ENCODE peak calls at places on chromosome 10, in four cellular contexts. Z, T, X and J are unnamed samples.

GRCh38 chr10:62047960-62048383 is 146.5 kb downstream of the ARID5B start:
- DNase-seq in X (no peak), T (no peak), Z (no peak), J (no peak)

GRCh38 chr10:24344279-24344678 is 135.3 kb downstream of the KIAA1217 start:
- DNase-seq in T (no peak), Z (no peak), X (no peak), J (no peak)

GRCh38 chr10:4941540-4942330 is 21.5 kb upstream of the AKR1C1 start:
- DNase-seq in Z (peak), T (no peak), X (no peak), J (no peak)

GRCh38 chr10:63935705-63936104 is 414.5 kb downstream of the REEP3 start:
- DNase-seq in T (no peak), X (no peak), Z (peak), J (no peak)

GRCh38 chr10:103547391-103547946 is 54.0 kb downstream of the NEURL1 start:
- DNase-seq in T (no peak), Z (peak), X (no peak), J (no peak)

GRCh38 chr10:132746801-132747625 is 38.9 kb downstream of the NKX6-2 start:
- DNase-seq in Z (no peak), T (no peak), X (no peak), J (no peak)

GRCh38 chr10:78654047-78654590 is 414.6 kb upstream of the ZMIZ1 start:
- DNase-seq in X (no peak), T (no peak), Z (no peak), J (no peak)

GRCh38 chr10:68284007-68284406 is 47.9 kb upstream of the HNRNPH3 start:
- DNase-seq in T (no peak), Z (no peak), X (no peak), J (no peak)

GRCh38 chr10:97307866-97308780 is 10.9 kb upstream of the FRAT1 start:
- DNase-seq in Z (no peak), X (no peak), T (no peak), J (no peak)

GRCh38 chr10:79241990-79242619 is 105.2 kb upstream of the PPIF start:
- DNase-seq in X (peak), Z (no peak), T (no peak), J (peak)

DNA sequence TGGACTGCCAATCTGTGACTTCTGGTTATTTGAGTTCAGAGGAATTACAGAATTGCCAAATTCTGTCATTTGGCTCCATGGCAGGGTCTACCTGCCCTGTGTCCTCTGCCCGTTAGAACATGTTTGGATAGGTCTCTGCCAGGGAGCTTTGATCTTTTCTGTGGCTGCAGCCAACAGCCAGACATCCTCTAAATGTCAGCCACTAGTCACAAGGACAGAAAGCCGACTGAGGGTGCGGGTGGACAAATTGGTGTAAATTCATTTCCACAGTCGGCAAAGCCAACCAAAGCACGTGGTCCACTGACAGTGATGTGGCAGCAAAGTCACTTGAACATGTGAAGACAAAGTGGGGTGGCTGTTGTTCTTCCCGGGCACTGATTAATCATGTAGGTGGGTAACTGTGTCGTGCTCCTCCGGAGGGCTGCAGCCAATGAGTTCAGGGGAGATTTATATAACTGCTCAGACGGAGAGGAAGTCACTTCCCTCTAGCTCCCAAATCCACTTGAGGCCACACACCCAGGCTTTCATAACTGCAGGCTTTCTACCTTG is 26.7 kb upstream of the CAMK1D start:
- DNase-seq in X (no peak), Z (no peak), T (no peak), J (no peak)
- TF ChIP-seq SPI1 in X (no peak), Z (no peak), T (no peak), J (no peak)

GRCh38 chr10:51073461-51074237 is 638 bp upstream of the PRKG1 start:
- DNase-seq in Z (no peak), X (no peak), T (no peak), J (peak)
- TF ChIP-seq SPI1 in Z (no peak), X (no peak), T (no peak), J (no peak)

DNA sequence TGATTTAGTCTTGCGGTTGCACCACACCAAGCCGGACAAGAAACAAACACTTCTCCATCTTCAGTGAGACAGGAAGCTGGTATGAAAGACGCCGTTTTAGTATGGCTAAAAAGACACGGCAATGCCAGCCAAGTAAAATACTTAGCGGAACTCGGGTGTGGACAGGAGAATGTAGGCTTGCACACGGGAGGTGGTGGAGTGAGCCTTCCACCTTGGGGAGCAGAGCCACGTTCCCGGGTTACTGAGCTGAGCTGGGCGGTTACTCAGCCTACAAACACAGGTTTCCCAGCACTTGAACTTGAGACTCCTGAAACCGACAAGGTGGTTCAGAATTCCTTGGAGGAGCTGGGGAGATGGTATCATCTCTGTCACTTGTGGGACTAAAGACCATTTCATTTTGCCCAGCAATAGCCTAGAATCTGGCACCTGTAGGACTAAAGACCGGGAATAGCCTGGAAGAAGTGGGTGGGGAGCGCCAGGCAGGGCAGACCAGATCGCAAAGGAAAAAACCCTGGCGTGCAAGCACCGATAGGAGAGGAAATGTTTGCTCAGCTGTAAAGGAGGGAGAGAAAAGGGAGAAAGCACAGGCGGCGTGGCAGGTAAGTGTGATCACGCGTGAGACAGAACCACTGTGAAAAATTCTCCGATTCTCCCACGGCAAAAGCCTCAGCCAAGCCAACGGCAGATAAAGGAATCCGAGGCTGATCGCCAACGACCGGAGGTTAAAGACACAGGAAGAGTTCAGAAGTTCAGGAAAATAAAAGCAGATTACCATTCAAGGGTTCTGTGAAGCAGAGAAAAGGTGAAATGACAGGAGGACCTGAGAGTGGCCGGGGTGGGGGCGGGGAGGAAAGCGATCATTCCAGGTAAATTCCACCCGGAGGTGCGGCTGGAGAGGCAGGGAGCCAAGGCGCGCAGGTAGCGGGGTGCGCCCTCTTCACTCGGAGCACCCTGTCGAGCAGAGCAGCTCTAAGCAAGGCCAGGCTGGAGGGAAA is 35.0 kb upstream of the SEPHS1 start:
- DNase-seq in Z (no peak), T (no peak), X (no peak), J (no peak)
- TF ChIP-seq SPI1 in Z (no peak), T (no peak), X (no peak), J (no peak)

GRCh38 chr10:43204943-43205671 is 61.8 kb downstream of the RASGEF1A start:
- DNase-seq in X (peak), T (peak), Z (peak), J (peak)
- TF ChIP-seq SPI1 in X (no peak), T (no peak), Z (no peak), J (no peak)